ENCODE peak calls at places on chromosomes 11 and 22, in eight cellular contexts. H is H9; M is astrocyte; B is vagina; K is testis; I is naive thymus-derived CD4-positive, alpha-beta T cell; S is left ventricle myocardium inferior; D is K562. U is an unnamed sample.

GRCh38 chr11:2104524-2105440 is 34.4 kb downstream of the IGF2 start:
- DNase-seq in S (no peak), M (no peak), I (no peak), H (no peak), D (no peak), B (no peak), K (no peak), U (no peak)

GRCh38 chr11:45798793-45799441 is 6.0 kb upstream of the SLC35C1 start:
- DNase-seq in H (no peak), B (peak; percentile 52), S (no peak), D (no peak), M (no peak), I (no peak), K (no peak), U (no peak)

GRCh38 chr22:36922097-36922608 is 8.7 kb downstream of the CSF2RB start:
- DNase-seq in D (no peak), S (no peak), I (no peak), M (no peak), K (no peak), H (peak; percentile 59), B (no peak), U (no peak)

GRCh38 chr11:64638017-64638664 is 47.1 kb downstream of the SLC22A12 start:
- DNase-seq in I (no peak), S (no peak), H (peak; percentile 59), M (no peak), B (no peak), D (no peak), K (peak; percentile 33), U (no peak)

GRCh38 chr11:62931501-62932278 is 10.5 kb upstream of the CHRM1 start:
- DNase-seq in D (no peak), B (no peak), S (no peak), M (no peak), I (no peak), H (peak; percentile 31), K (no peak), U (no peak)

GRCh38 chr22:18976197-18976751 is 40.2 kb upstream of the PRODH start:
- DNase-seq in S (no peak), I (no peak), B (no peak), K (no peak), D (no peak), M (no peak), H (no peak), U (peak; percentile 75)

GRCh38 chr11:43130616-43131015 is 181.2 kb upstream of the API5 start:
- DNase-seq in K (peak; percentile 26), B (no peak), S (no peak), D (no peak), H (peak; percentile 34), M (no peak), I (no peak), U (no peak)

GRCh38 chr11:76391039-76391438 is 9.9 kb downstream of the GVQW3 start:
- DNase-seq in H (no peak), I (no peak), D (no peak), K (no peak), M (peak; percentile 41), B (no peak), S (no peak), U (no peak)

GRCh38 chr11:78041843-78042455 is 18.9 kb upstream of the KCTD14 start:
- DNase-seq in I (no peak), B (no peak), H (no peak), K (no peak), M (no peak), S (no peak), D (no peak), U (no peak)

GRCh38 chr22:30459206-30460052 is 12.4 kb downstream of the SEC14L3 start:
- DNase-seq in D (peak; percentile 47), S (no peak), K (no peak), H (no peak), M (no peak), I (no peak), B (no peak), U (no peak)

GRCh38 chr11:81658722-81659121 is 1074.9 kb downstream of the FAM181B start:
- DNase-seq in H (peak; percentile 42), D (no peak), K (no peak), M (no peak), B (no peak), S (no peak), I (no peak), U (no peak)

GRCh38 chr11:47130541-47130940 is 46.1 kb downstream of the ARFGAP2 start:
- DNase-seq in I (no peak), K (no peak), H (peak; percentile 54), S (no peak), B (no peak), D (peak; percentile 29), M (no peak), U (peak; percentile 69)

GRCh38 chr22:47355776-47356432 is 593.5 kb downstream of the TBC1D22A start:
- DNase-seq in I (no peak), B (no peak), S (no peak), M (no peak), D (no peak), H (no peak), K (peak; percentile 1), U (peak; percentile 32)

GRCh38 chr11:73784080-73784634 is 3.5 kb upstream of the MRPL48 start:
- DNase-seq in I (no peak), D (peak; percentile 61), K (no peak), S (no peak), M (no peak), H (peak; percentile 40), B (no peak), U (no peak)

GRCh38 chr11:27013741-27014415 is 20.0 kb downstream of the FIBIN start:
- DNase-seq in M (peak; percentile 82), H (no peak), D (no peak), B (no peak), S (no peak), I (no peak), K (no peak), U (no peak)

GRCh38 chr22:44550666-44551491 is 52.8 kb upstream of the RTL6 start:
- DNase-seq in M (peak; percentile 86), B (no peak), S (peak; percentile 72), K (peak; percentile 71), H (no peak), D (no peak), I (no peak), U (peak; percentile 57)

GRCh38 chr11:18956630-18957029 is 17.4 kb upstream of the MRGPRX1 start:
- DNase-seq in H (no peak), B (no peak), S (no peak), D (no peak), K (no peak), M (no peak), I (no peak), U (no peak)

GRCh38 chr22:36323182-36323854 is 64.4 kb downstream of the MYH9 start:
- DNase-seq in H (no peak), M (peak; percentile 71), S (peak; percentile 73), I (no peak), K (peak; percentile 68), B (no peak), D (no peak), U (no peak)

GRCh38 chr11:116607027-116607426 is 165.8 kb downstream of the BUD13 start:
- DNase-seq in M (no peak), B (no peak), H (no peak), I (no peak), S (no peak), K (no peak), D (no peak), U (no peak)

GRCh38 chr11:130677486-130678153 is 229.2 kb downstream of the ADAMTS15 start:
- DNase-seq in H (peak; percentile 71), B (no peak), K (no peak), S (peak; percentile 23), D (no peak), M (peak; percentile 92), I (no peak), U (no peak)

GRCh38 chr11:130674686-130675085 is 226.2 kb downstream of the ADAMTS15 start:
- DNase-seq in I (no peak), D (no peak), B (no peak), K (no peak), M (peak; percentile 32), S (no peak), H (no peak), U (no peak)

GRCh38 chr11:130673698-130674097 is 225.3 kb downstream of the ADAMTS15 start:
- DNase-seq in B (no peak), M (no peak), K (no peak), I (no peak), S (no peak), D (no peak), H (no peak), U (no peak)

GRCh38 chr11:130675456-130675855 is 227.0 kb downstream of the ADAMTS15 start:
- DNase-seq in S (peak; percentile 86), D (no peak), I (no peak), H (no peak), K (no peak), B (no peak), M (peak; percentile 65), U (no peak)

GRCh38 chr11:130675917-130676316 is 227.5 kb downstream of the ADAMTS15 start:
- DNase-seq in B (no peak), H (no peak), S (no peak), K (no peak), M (no peak), D (no peak), I (no peak), U (no peak)
- H3K27ac ChIP-seq in B (peak overlapping the region; percentile 71), H (no peak overlapping the region), S (peak overlapping the region; percentile 90), K (no peak overlapping the region), M (peak overlapping the region; percentile 63), D (no peak overlapping the region), I (no peak overlapping the region), U (no peak overlapping the region)

DNA sequence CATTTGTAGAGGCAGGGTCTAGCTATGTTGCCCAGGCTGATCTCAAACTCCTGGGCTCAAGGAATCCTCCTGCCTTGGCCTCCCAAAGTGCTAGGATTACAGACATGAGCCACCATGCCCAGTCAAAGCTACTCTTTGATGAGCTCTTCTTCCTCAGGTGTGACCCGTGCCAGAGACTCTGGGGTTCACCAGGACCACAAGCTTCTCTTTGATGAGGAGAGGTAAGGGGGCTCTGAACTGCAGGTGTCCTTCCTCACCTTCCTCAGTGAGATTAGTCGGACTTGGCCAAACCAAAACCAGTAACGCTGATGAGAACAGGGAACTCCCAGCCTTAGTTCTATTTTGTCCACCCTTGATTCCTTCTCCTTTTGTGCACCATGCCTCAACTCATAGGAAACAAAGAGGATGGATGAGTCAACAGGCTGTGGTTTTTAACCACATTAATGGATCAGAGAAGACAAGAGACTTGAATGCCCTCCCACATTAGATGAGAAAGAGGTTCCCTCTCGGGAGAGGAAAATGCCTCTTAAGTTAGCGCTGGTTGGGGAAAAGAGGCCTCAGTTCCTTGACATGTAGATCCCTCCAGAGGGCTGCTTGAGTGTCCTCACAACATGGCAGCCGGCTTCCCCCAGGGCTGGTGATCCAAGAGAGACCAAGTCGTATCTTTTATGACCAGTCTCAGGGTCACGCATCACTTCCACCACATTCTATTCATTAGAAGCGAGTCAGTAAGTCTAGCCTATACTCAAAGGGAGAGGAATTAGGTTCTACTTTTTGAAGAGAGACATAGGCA is 25.7 kb upstream of the CTR9 start:
- DNase-seq in B (no peak), H (no peak), I (no peak), K (no peak), S (no peak), M (peak; percentile 97), D (peak; percentile 47), U (no peak)
- H3K27me3 ChIP-seq in B (no peaks in the 10 kb centered on the region), H (no peaks in the 10 kb centered on the region), I (no peaks in the 10 kb centered on the region), K (no peaks in the 10 kb centered on the region), S (peaks cover under 1% of the 10 kb centered on the region), M (no peaks in the 10 kb centered on the region), D (no peaks in the 10 kb centered on the region), U (no peaks in the 10 kb centered on the region)

GRCh38 chr11:31821779-31822574 is 10.9 kb upstream of the PAX6 start:
- DNase-seq in M (no peak), I (no peak), K (no peak), D (no peak), H (no peak), S (no peak), B (no peak), U (no peak)
- H3K4me1 ChIP-seq in M (peaks cover 9% of the 10 kb centered on the region), I (no peaks in the 10 kb centered on the region), K (peaks cover 12% of the 10 kb centered on the region), D (no peaks in the 10 kb centered on the region), H (no peaks in the 10 kb centered on the region), S (peaks cover 43% of the 10 kb centered on the region), B (peaks cover 29% of the 10 kb centered on the region), U (peaks cover 11% of the 10 kb centered on the region)

GRCh38 chr11:108025387-108026080 is 16.8 kb downstream of the CUL5 start:
- DNase-seq in I (no peak), H (no peak), D (no peak), B (no peak), K (no peak), S (no peak), M (no peak), U (no peak)
- H3K27ac ChIP-seq in I (no peak overlapping the region), H (no peak overlapping the region), D (no peak overlapping the region), B (no peak overlapping the region), K (no peak overlapping the region), S (no peak overlapping the region), M (no peak overlapping the region), U (no peak overlapping the region)